ENCODE peak calls at places on chromosomes 4 and X, in nine cellular contexts. R is neuronal stem cell; V is CD8-positive, alpha-beta T cell; U is tibial nerve; K is body of pancreas; A is astrocyte of the spinal cord; I is AG10803; S is pancreas; D is ovary. B is an unnamed sample.
A peak's percentile ranks its signal among the peaks of the same experiment; 100 is the strongest.

GRCh38 chrX:69919749-69920148 is 130.0 kb downstream of the AWAT2 start:
- DNase-seq in I (no peak), K (no peak), R (peak; percentile 14), A (no peak), U (no peak), V (no peak), S (no peak), D (no peak), B (no peak)

GRCh38 chr4:173852775-173853174 is 322.7 kb upstream of the HAND2 start:
- DNase-seq in S (no peak), K (no peak), I (no peak), R (no peak), U (no peak), V (no peak), D (no peak), A (no peak), B (no peak)

GRCh38 chrX:10048076-10048475 is 80.9 kb downstream of the CLDN34 start:
- DNase-seq in U (no peak), I (peak; percentile 18), R (peak; percentile 1), S (no peak), A (no peak), V (no peak), K (no peak), D (no peak), B (no peak)

GRCh38 chr4:186726440-186727148 is 2.9 kb upstream of the FAT1 start:
- DNase-seq in V (no peak), K (peak; percentile 73), I (peak; percentile 81), A (peak; percentile 88), D (peak; percentile 80), U (peak; percentile 52), S (peak; percentile 75), R (peak; percentile 86), B (peak; percentile 94)

GRCh38 chr4:154982187-154983047 is 201.3 kb downstream of the RBM46 start:
- DNase-seq in V (no peak), D (peak; percentile 67), A (peak; percentile 54), U (peak; percentile 25), K (peak; percentile 67), I (peak; percentile 31), S (peak; percentile 34), R (peak; percentile 58), B (peak; percentile 60)

GRCh38 chr4:110501826-110502225 is 25.9 kb downstream of the ENPEP start:
- DNase-seq in A (peak; percentile 35), U (no peak), V (no peak), I (peak; percentile 40), D (no peak), R (no peak), K (no peak), S (no peak), B (no peak)

GRCh38 chr4:81684357-81684756 is 212.7 kb upstream of the RASGEF1B start:
- DNase-seq in R (no peak), U (no peak), K (peak; percentile 7), D (no peak), I (no peak), V (no peak), S (no peak), A (no peak), B (no peak)

GRCh38 chrX:107825698-107826285 is at the start of gene MID2:
- DNase-seq in K (peak; percentile 76), I (peak; percentile 36), V (peak; percentile 22), S (peak; percentile 55), U (peak; percentile 25), A (peak; percentile 28), D (peak; percentile 66), R (peak; percentile 4), B (peak; percentile 72)

GRCh38 chrX:29308726-29309125 is 721.5 kb downstream of the IL1RAPL1 start:
- DNase-seq in I (no peak), A (no peak), R (no peak), U (no peak), S (no peak), D (no peak), V (no peak), K (no peak), B (no peak)

GRCh38 chrX:9466115-9466495 is 1.2 kb downstream of the TBL1X start:
- DNase-seq in V (no peak), S (peak; percentile 32), U (no peak), A (no peak), R (no peak), D (peak; percentile 59), I (peak; percentile 21), K (peak; percentile 57), B (peak; percentile 79)

GRCh38 chr4:55358668-55359067 is 12.6 kb downstream of the SRD5A3 start:
- DNase-seq in U (no peak), A (peak; percentile 67), V (no peak), R (no peak), K (peak; percentile 6), D (no peak), I (peak; percentile 92), S (no peak), B (no peak)

GRCh38 chr4:65983062-65983461 is 312.8 kb upstream of the EPHA5 start:
- DNase-seq in D (no peak), K (no peak), R (no peak), I (no peak), S (no peak), U (no peak), V (no peak), A (peak; percentile 64), B (no peak)

GRCh38 chr4:123862812-123863211 is 466.2 kb downstream of the SPRY1 start:
- DNase-seq in U (no peak), R (no peak), K (no peak), D (no peak), V (no peak), A (no peak), I (no peak), S (no peak), B (no peak)

GRCh38 chr4:53702334-53703266 is 111.3 kb upstream of the LNX1 start:
- DNase-seq in V (no peak), I (peak; percentile 82), K (peak; percentile 71), U (peak; percentile 70), D (peak; percentile 90), S (peak; percentile 32), A (peak; percentile 90), R (no peak), B (peak; percentile 88)

GRCh38 chrX:136176399-136176825 is 29.1 kb downstream of the FHL1 start:
- DNase-seq in A (peak; percentile 87), U (no peak), I (peak; percentile 91), D (no peak), K (no peak), V (no peak), S (no peak), R (no peak), B (no peak)

GRCh38 chrX:39816871-39817731 is 280.7 kb downstream of the BCOR start:
- DNase-seq in V (no peak), U (no peak), K (no peak), I (peak; percentile 50), A (peak; percentile 38), R (no peak), D (peak; percentile 52), S (no peak), B (no peak)

GRCh38 chr4:147456706-147457105 is 24.2 kb upstream of the EDNRA start:
- DNase-seq in D (no peak), A (no peak), S (no peak), U (no peak), K (no peak), R (no peak), I (no peak), V (no peak), B (no peak)
- H3K4me3 ChIP-seq in D (no peak overlapping the region), A (no peak overlapping the region), S (no peak overlapping the region), U (no peak overlapping the region), K (no peak overlapping the region), R (no peak overlapping the region), I (no peak overlapping the region), V (no peak overlapping the region), B (no peak overlapping the region)

GRCh38 chr4:97498875-97499274 is 644.4 kb downstream of the STPG2 start:
- DNase-seq in K (no peak), D (no peak), A (peak; percentile 87), R (no peak), I (no peak), S (no peak), U (no peak), V (no peak), B (no peak)

GRCh38 chr4:97500423-97500822 is 642.9 kb downstream of the STPG2 start:
- DNase-seq in V (no peak), U (no peak), K (no peak), A (no peak), R (no peak), D (no peak), S (no peak), I (no peak), B (no peak)

GRCh38 chr4:97507587-97508245 is 635.6 kb downstream of the STPG2 start:
- DNase-seq in R (no peak), S (no peak), U (no peak), D (no peak), I (no peak), A (peak; percentile 42), V (no peak), K (no peak), B (no peak)

DNA sequence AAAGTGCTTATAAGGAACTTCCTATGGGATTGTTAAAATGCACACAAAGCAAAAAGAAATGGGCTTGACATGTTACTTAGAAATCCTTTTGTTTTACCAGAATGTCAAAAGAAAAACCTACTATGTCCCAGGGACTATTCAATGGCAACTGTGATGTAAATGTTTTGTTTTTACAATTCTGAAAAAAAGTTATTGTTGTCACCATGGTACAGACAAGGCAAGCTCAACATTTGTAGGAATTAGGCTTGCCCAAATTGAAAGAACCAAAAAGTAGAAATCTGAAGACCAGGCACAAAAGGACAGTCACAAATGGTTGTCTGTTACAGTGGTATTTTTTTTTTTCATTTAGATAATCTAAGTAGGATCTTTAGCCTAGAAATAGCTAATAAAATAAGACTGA is 638.6 kb downstream of the STPG2 start:
- DNase-seq in V (no peak), A (no peak), K (no peak), S (no peak), U (no peak), I (no peak), D (no peak), R (no peak), B (no peak)
- H3K4me3 ChIP-seq in V (no peak overlapping the region), A (no peak overlapping the region), K (no peak overlapping the region), S (no peak overlapping the region), U (no peak overlapping the region), I (no peak overlapping the region), D (no peak overlapping the region), R (no peak overlapping the region), B (no peak overlapping the region)

DNA sequence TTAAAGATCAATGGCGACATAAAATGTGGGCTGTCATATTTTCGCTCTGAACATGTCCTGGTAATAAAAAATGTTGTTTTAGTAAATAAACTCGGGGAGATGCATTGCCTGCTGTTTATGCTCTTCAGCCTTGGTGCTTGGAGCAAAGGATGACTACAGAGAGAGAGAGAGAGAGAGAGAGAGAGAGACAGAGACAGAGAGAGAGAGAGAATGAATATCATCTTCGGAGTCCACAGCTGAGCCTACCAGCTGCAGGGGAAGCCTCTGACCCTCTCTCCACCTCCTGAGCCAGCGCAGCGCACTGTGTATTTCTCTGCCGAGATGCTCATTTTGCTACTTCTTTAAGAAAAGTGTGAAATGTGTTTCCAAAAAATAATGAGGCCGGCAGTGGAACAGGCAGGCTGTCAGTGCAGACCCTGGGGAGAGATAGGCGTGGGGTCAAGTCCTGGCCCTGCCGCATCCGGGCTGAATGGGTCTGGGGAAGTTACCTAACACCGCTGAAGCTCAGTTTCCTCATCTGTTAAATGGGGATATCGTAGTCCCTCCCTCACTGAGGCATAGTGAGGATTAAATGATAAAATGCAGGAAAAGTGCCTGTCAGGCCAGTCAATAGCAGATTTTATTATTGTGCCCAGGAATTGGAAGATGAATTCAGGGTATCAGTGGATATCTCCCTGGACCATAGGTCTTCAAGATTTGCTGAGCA is 58.5 kb upstream of the LGI2 start:
- DNase-seq in R (no peak), D (no peak), V (no peak), S (no peak), I (no peak), K (no peak), U (no peak), A (no peak), B (no peak)
- H3K4me3 ChIP-seq in R (no peak overlapping the region), D (peak overlapping the region; percentile 2), V (no peak overlapping the region), S (no peak overlapping the region), I (no peak overlapping the region), K (no peak overlapping the region), U (no peak overlapping the region), A (no peak overlapping the region), B (no peak overlapping the region)

GRCh38 chr4:102687982-102688433 is 72.8 kb downstream of the MANBA start:
- DNase-seq in D (no peak), U (no peak), I (no peak), R (no peak), V (no peak), S (no peak), A (no peak), K (no peak), B (no peak)
- H3K4me3 ChIP-seq in D (no peak overlapping the region), U (no peak overlapping the region), I (no peak overlapping the region), R (no peak overlapping the region), V (no peak overlapping the region), S (no peak overlapping the region), A (no peak overlapping the region), K (no peak overlapping the region), B (no peak overlapping the region)

B was measured in upper lobe of left lung.